ENCODE peak calls at places on chromosomes 1 and 21, in five cellular contexts. R, S, E, G and V are unnamed samples.

GRCh38 chr1:227788279-227789041 is 27.0 kb upstream of the PRSS38 start:
- DNase-seq in R (no peak), E (no peak), G (no peak), S (no peak), V (no peak)

GRCh38 chr1:182433580-182433979 is 16.4 kb upstream of the RGSL1 start:
- DNase-seq in E (no peak), G (no peak), R (no peak), S (no peak), V (no peak)

GRCh38 chr1:3910769-3911520 is 10.9 kb upstream of the C1orf174 start:
- DNase-seq in S (peak), E (no peak), G (peak), R (peak), V (no peak)

GRCh38 chr1:25469177-25469576 is 38.5 kb downstream of the MACO1 start:
- DNase-seq in G (peak), S (no peak), R (no peak), E (no peak), V (no peak)

GRCh38 chr1:231177226-231177625 is 15.4 kb downstream of the TRIM67 start:
- DNase-seq in E (no peak), R (no peak), S (no peak), G (no peak), V (no peak)

GRCh38 chr1:162386292-162387225 is 5.0 kb downstream of the C1orf226 start:
- DNase-seq in G (no peak), E (no peak), R (no peak), S (no peak), V (no peak)

GRCh38 chr1:99264201-99265021 is at the start of gene PLPPR4:
- DNase-seq in S (peak), G (peak), R (no peak), E (no peak), V (no peak)

GRCh38 chr1:221418346-221418745 is 323.5 kb downstream of the DUSP10 start:
- DNase-seq in G (peak), R (no peak), E (no peak), S (no peak), V (no peak)

GRCh38 chr1:96651517-96651916 is 70.1 kb upstream of the PTBP2 start:
- DNase-seq in G (no peak), S (no peak), R (no peak), E (no peak), V (no peak)

GRCh38 chr1:33377013-33377412 is 53.9 kb downstream of the PHC2 start:
- DNase-seq in S (no peak), E (no peak), R (no peak), G (no peak), V (no peak)

GRCh38 chr21:32562426-32562825 is 22.9 kb downstream of the TCP10L start:
- DNase-seq in E (peak), S (no peak), G (peak), R (no peak), V (peak)

GRCh38 chr1:219990782-219991510 is 55.4 kb downstream of the EPRS1 start:
- DNase-seq in S (no peak), R (peak), G (peak), E (peak), V (no peak)

GRCh38 chr1:222909586-222909985 is 94.7 kb downstream of the DISP1 start:
- DNase-seq in R (no peak), E (no peak), G (peak), S (peak), V (no peak)

GRCh38 chr1:179194068-179194537 is 35.4 kb downstream of the ABL2 start:
- DNase-seq in E (no peak), G (no peak), S (no peak), R (no peak), V (no peak)

GRCh38 chr1:5681654-5682053 is 310.6 kb downstream of the NPHP4 start:
- DNase-seq in S (no peak), G (no peak), E (no peak), R (no peak), V (no peak)

GRCh38 chr1:227766653-227767277 is 31.5 kb downstream of the SNAP47 start:
- DNase-seq in R (no peak), E (no peak), G (no peak), S (no peak), V (no peak)

GRCh38 chr1:158972841-158973240 is 36.9 kb upstream of the IFI16 start:
- DNase-seq in R (peak), E (no peak), S (no peak), G (peak), V (no peak)

GRCh38 chr1:210446479-210446878 is 117.8 kb downstream of the HHAT start:
- DNase-seq in R (peak), E (peak), S (no peak), G (peak), V (no peak)

GRCh38 chr21:39313457-39314154 is at the start of gene BRWD1:
- DNase-seq in R (peak), G (peak), S (peak), E (no peak), V (no peak)

GRCh38 chr1:164794310-164794709 is 235.3 kb downstream of the PBX1 start:
- DNase-seq in G (peak), E (peak), S (no peak), R (no peak), V (peak)

GRCh38 chr1:159873546-159873945 is 11.1 kb upstream of the VSIG8 start:
- DNase-seq in G (no peak), E (no peak), S (no peak), R (no peak), V (no peak)

GRCh38 chr1:175933801-175934200 is 190.4 kb upstream of the TNR start:
- DNase-seq in S (no peak), G (peak), E (peak), R (no peak), V (no peak)

GRCh38 chr1:18422954-18423353 is 57.8 kb upstream of the KLHDC7A start:
- DNase-seq in G (no peak), S (no peak), R (no peak), E (no peak), V (no peak)

GRCh38 chr1:220786337-220787068 is at the start of gene MTARC1:
- DNase-seq in R (peak), E (peak), G (no peak), S (peak), V (no peak)

GRCh38 chr1:56133517-56134472 is 445.6 kb downstream of the PLPP3 start:
- DNase-seq in R (peak), E (no peak), S (no peak), G (no peak), V (no peak)

GRCh38 chr1:61692155-61692783 is 32.7 kb downstream of the TM2D1 start:
- DNase-seq in R (no peak), S (no peak), G (peak), E (peak), V (no peak)

GRCh38 chr1:208329291-208329690 is 85.1 kb upstream of the PLXNA2 start:
- DNase-seq in R (no peak), E (no peak), S (no peak), G (no peak), V (no peak)

GRCh38 chr1:154418062-154418897 is 13.1 kb downstream of the IL6R start:
- DNase-seq in S (no peak), G (no peak), E (no peak), R (no peak), V (no peak)

GRCh38 chr1:32205401-32206370 is at the start of gene IQCC:
- DNase-seq in G (peak), E (no peak), R (peak), S (peak), V (no peak)

GRCh38 chr1:99956755-99957154 is 13.0 kb upstream of the SLC35A3 start:
- DNase-seq in R (no peak), G (peak), E (no peak), S (no peak), V (peak)

GRCh38 chr1:58900401-58900800 is 116.6 kb upstream of the JUN start:
- DNase-seq in G (no peak), S (no peak), R (no peak), E (no peak), V (no peak)

GRCh38 chr21:20617130-20617529 is 381.1 kb upstream of the NCAM2 start:
- DNase-seq in E (no peak), S (no peak), G (no peak), R (no peak), V (no peak)

GRCh38 chr1:156641761-156642264 is at the start of gene BCAN:
- DNase-seq in G (peak), S (peak), R (no peak), E (no peak), V (no peak)

GRCh38 chr1:215262106-215262505 is 179.6 kb downstream of the KCNK2 start:
- DNase-seq in E (no peak), S (no peak), G (no peak), R (no peak), V (no peak)

GRCh38 chr1:11806307-11806936 is 431 bp downstream of the CLCN6 start:
- DNase-seq in R (peak), S (no peak), E (no peak), G (peak), V (no peak)

GRCh38 chr1:153649137-153649866 is 9.2 kb upstream of the SNAPIN start:
- DNase-seq in R (no peak), G (no peak), E (no peak), S (no peak), V (no peak)

GRCh38 chr1:170805957-170806662 is 129.2 kb upstream of the MROH9 start:
- DNase-seq in E (no peak), G (peak), R (no peak), S (no peak), V (no peak)

GRCh38 chr21:14762734-14763694 is 216.9 kb upstream of the SAMSN1 start:
- DNase-seq in S (no peak), R (peak), E (no peak), G (no peak), V (no peak)

GRCh38 chr1:27935721-27936120 is 921 bp downstream of the SMPDL3B start:
- DNase-seq in E (no peak), G (no peak), S (no peak), R (no peak), V (no peak)

GRCh38 chr1:149936076-149936991 is at the start of gene MTMR11:
- DNase-seq in E (no peak), R (no peak), G (peak), S (no peak), V (no peak)

GRCh38 chr1:149937779-149938178 is 1.1 kb upstream of the MTMR11 start:
- DNase-seq in R (peak), S (no peak), E (no peak), G (no peak), V (no peak)

GRCh38 chr1:149940427-149940826 is 3.7 kb upstream of the MTMR11 start:
- DNase-seq in S (no peak), R (no peak), G (no peak), E (no peak), V (no peak)

GRCh38 chr1:149934326-149934725 is 2.4 kb downstream of the MTMR11 start:
- DNase-seq in G (no peak), S (no peak), R (no peak), E (no peak), V (no peak)

GRCh38 chr1:149936992-149937705 is 470 bp upstream of the MTMR11 start:
- DNase-seq in S (no peak), R (peak), E (peak), G (peak), V (no peak)
- H3K4me3 ChIP-seq in S (peak), R (no peak), E (peak), G (peak), V (peak)

DNA sequence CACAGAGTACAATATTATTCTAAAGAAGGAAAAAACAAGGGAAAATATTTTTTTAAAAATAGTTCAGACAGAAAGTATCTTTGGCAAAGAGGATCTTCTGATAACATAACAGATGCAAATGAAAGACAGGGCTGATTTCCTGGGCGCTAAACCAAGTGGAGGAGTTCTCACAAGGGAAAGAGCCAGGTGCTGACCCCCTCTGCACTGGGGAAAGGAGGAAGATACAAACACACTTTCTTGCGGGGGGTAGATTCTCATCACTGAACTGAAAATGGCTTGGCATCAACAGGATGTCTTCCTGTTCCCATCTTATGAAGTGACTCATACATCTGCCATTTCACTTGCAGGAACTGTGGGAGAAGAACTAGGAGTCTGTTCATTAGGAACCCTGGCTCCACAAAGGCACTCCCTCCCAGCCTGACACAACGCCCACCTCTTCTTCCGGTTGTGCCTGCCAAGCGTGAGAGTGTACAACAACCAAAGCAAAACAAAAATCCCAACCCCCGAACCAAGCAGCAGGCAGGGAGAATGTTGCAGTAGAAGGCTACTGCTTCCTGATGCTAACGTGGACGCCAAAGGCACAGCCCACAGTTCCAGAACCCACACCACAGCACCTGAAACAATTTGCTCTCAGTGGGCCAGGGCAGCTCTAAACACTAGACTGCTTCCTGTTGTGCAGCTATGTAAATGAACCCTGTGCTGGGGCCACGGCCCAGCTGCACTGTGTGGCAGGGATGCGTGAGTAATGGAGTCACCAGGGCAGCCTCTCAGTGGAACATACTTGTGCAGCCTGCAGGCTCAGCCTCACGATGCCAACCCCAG is 51.0 kb downstream of the GADD45A start:
- DNase-seq in S (peak), R (peak), E (peak), G (peak), V (peak)
- H3K4me3 ChIP-seq in S (peak), R (peak), E (peak), G (peak), V (peak)

DNA sequence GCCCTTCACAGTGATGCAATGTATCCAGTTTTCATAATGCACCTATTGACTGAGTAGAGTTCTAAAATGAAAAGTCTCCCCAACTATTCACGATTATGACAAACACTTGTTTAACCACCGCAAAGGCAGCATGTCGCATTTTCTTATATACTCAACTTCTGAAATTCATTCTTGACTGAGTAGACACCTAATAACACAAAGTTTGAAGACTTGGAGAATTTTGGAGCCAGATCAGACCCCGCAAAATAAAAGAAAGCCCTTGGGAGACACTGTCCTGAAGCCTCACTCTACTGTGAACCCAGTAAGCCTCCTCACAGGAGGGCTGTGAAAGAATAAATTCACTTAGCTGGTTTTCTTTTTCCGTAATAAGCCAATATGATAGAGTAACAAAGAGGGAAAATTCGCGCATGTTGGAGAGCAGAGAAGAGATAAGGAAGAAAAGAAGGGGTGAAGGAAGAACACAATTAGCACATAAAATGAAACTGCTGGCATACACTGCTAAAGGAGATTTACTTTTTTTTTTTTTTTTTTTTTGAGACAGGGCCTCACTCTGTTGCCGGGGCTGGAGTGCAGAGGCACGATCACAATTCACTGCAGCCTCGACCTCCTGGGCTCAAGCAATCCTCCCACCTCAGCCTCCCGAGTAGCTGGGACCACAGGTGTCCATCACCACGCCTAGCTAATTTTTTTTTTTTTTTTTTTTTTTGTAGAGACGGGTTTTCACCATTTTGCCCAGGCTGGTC is 492 bp upstream of the COLGALT2 start:
- DNase-seq in E (no peak), R (no peak), S (no peak), G (no peak), V (no peak)
- H3K4me3 ChIP-seq in E (peak), R (peak), S (peak), G (peak), V (peak)

DNA sequence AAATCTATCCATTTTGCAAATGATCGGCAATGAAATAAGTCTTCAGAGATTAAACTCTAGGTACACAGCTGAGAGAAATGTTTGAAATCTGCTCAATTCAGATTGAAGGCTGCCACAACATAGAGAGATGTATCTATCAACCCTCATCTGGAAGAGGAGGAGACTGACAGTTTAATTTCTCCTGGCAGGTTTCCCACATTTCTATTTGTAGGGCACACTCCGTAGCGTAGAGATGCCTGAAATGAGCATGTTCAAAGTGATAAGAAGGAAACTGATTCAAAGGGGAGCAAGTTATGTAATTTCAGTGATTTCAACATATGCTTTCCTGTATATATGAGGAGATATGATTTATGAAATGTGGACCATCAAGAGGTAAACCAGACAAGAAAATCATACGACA is 44.1 kb downstream of the NIBAN1 start:
- DNase-seq in G (no peak), R (no peak), E (no peak), S (no peak), V (no peak)
- H3K4me3 ChIP-seq in G (no peak), R (no peak), E (no peak), S (no peak), V (no peak)

GRCh38 chr21:35940074-35940927 is 120.0 kb downstream of the SETD4 start:
- DNase-seq in S (no peak), G (peak), E (no peak), R (peak), V (peak)
- H3K4me3 ChIP-seq in S (no peak), G (no peak), E (no peak), R (no peak), V (no peak)